ENCODE peak calls at places on chromosomes 1 and 21, in six cellular contexts. A, J, W, X, Y and E are unnamed samples.

GRCh38 chr1:164760585-164760968 is 201.6 kb downstream of the PBX1 start:
- DNase-seq in A (no peak), J (no peak), W (no peak), X (no peak), Y (no peak), E (no peak)

GRCh38 chr1:32867151-32867550 is 3.6 kb downstream of the FNDC5 start:
- DNase-seq in A (no peak), J (no peak), W (no peak), X (no peak), Y (no peak), E (no peak)

GRCh38 chr1:242754926-242755325 is 230.4 kb upstream of the PLD5 start:
- DNase-seq in A (no peak), J (no peak), W (no peak), X (no peak), Y (no peak), E (no peak)

GRCh38 chr1:181099152-181100014 is 10.9 kb downstream of the IER5 start:
- DNase-seq in A (no peak), J (no peak), W (no peak), X (peak; percentile 66), Y (no peak), E (no peak)

GRCh38 chr1:153849487-153850185 is 73.1 kb downstream of the GATAD2B start:
- DNase-seq in A (no peak), J (no peak), W (no peak), X (no peak), Y (no peak), E (no peak)

GRCh38 chr1:59243544-59243943 is 53.4 kb upstream of the FGGY start:
- DNase-seq in A (no peak), J (no peak), W (no peak), X (no peak), Y (no peak), E (no peak)

GRCh38 chr1:2300004-2300771 is 72.1 kb downstream of the SKI start:
- DNase-seq in A (no peak), J (no peak), W (no peak), X (no peak), Y (no peak), E (no peak)

GRCh38 chr1:159823401-159823800 is 3.3 kb upstream of the SLAMF8 start:
- DNase-seq in A (no peak), J (no peak), W (no peak), X (no peak), Y (no peak), E (no peak)

GRCh38 chr1:58782308-58783089 is 1.3 kb downstream of the JUN start:
- DNase-seq in A (peak; percentile 31), J (no peak), W (peak; percentile 52), X (peak; percentile 50), Y (no peak), E (no peak)

GRCh38 chr1:1923681-1924000 is 4.6 kb upstream of the TMEM52 start:
- DNase-seq in A (no peak), J (no peak), W (no peak), X (no peak), Y (no peak), E (no peak)

GRCh38 chr1:33256335-33256700 is at the start of gene ZNF362:
- DNase-seq in A (no peak), J (no peak), W (peak; percentile 70), X (peak; percentile 70), Y (peak; percentile 20), E (no peak)

GRCh38 chr1:88983791-88984552 is 8.5 kb downstream of the KYAT3 start:
- DNase-seq in A (no peak), J (no peak), W (no peak), X (peak; percentile 77), Y (no peak), E (no peak)

GRCh38 chr1:156870734-156871133 is 10.1 kb downstream of the NTRK1 start:
- DNase-seq in A (no peak), J (peak; percentile 71), W (no peak), X (peak; percentile 61), Y (peak; percentile 51), E (no peak)

GRCh38 chr1:245589827-245590421 is 435.1 kb downstream of the KIF26B start:
- DNase-seq in A (no peak), J (no peak), W (no peak), X (no peak), Y (no peak), E (no peak)

GRCh38 chr1:214213136-214213535 is 67.8 kb upstream of the SMYD2 start:
- DNase-seq in A (no peak), J (no peak), W (no peak), X (peak; percentile 5), Y (no peak), E (no peak)

GRCh38 chr1:236795757-236796719 is 946 bp downstream of the MTR start:
- DNase-seq in A (no peak), J (peak; percentile 14), W (no peak), X (peak; percentile 61), Y (no peak), E (no peak)

GRCh38 chr1:212637902-212638301 is 29.3 kb downstream of the ATF3 start:
- DNase-seq in A (no peak), J (no peak), W (no peak), X (no peak), Y (no peak), E (no peak)

GRCh38 chr1:109997204-109997866 is 12.8 kb downstream of the AHCYL1 start:
- DNase-seq in A (no peak), J (no peak), W (no peak), X (no peak), Y (no peak), E (no peak)

GRCh38 chr1:158821723-158822122 is 9.4 kb upstream of the MNDA start:
- DNase-seq in A (no peak), J (no peak), W (no peak), X (no peak), Y (no peak), E (no peak)

GRCh38 chr1:24557711-24558121 is 1.8 kb downstream of the NCMAP start:
- DNase-seq in A (no peak), J (no peak), W (no peak), X (no peak), Y (no peak), E (no peak)

DNA sequence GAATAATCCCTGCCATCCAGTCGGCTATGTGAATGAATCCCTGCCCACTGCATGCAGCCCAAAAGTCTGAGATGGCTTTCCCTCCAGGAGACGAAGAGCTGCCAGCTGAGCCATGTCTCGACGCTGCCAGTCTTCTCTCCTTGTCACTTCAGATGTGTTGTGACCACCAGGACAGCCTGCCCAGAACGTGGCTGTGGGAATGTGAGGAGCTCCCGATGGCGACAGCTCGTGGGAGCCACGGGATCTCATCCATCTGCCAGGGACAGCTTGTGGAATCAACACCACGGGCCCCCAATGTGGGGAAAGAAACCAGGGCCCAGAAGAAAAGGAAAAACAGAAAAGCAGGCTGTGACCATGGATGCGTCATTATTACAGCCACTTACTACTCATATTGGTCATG is 67.2 kb downstream of the NFASC start:
- DNase-seq in A (no peak), J (no peak), W (no peak), X (no peak), Y (no peak), E (no peak)
- H3K4me3 ChIP-seq in A (no peak overlapping the region), J (no peak overlapping the region), W (no peak overlapping the region), X (no peak overlapping the region), Y (no peak overlapping the region), E (no peak overlapping the region)

GRCh38 chr1:21539933-21540332 is 30.7 kb downstream of the ALPL start:
- DNase-seq in A (peak; percentile 59), J (no peak), W (peak; percentile 74), X (no peak), Y (no peak), E (no peak)
- TF ChIP-seq CTCF in A (no peak), J (peak; percentile 41), W (peak; percentile 47), X (peak; percentile 13), Y (peak; percentile 34), E (peak; percentile 52)

DNA sequence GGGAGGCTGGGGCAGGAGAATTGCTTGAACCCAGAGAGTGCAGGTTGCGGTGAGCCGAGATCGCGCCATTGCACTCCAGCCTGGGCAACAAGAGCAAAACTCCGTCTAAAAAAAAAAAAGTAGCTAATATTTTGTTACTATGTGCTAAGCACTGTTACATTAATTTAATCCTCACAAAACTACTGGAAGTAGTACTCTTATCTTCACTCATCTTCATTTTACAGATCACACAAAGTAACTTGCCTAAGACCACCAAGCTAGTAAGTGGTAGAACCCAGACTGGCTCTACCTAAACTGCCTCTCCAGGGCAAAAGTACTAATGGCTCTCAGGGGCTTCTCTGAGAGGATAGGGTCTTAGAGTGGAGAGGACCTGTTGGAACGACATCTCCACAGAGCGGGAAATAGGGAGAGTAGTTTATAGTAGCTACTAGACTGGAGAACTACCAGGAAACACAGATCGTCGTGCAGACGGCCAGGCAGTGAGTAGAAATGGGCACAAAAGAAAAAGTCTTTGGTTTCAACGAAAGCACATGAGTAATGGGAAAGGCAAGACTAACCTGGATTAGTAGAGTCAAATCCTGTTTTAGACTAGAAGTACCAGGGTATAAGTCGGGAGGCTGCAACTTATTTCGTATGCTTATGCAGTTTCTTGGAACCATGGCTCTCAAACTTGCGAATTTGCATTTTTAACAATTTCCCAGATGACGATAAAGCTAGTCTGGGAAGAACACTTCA is 1.4 kb downstream of the CLCC1 start:
- DNase-seq in A (no peak), J (no peak), W (no peak), X (no peak), Y (no peak), E (no peak)
- H3K4me3 ChIP-seq in A (no peak overlapping the region), J (peak overlapping the region; percentile 68), W (no peak overlapping the region), X (peak overlapping the region; percentile 75), Y (peak overlapping the region; percentile 79), E (peak overlapping the region; percentile 62)

DNA sequence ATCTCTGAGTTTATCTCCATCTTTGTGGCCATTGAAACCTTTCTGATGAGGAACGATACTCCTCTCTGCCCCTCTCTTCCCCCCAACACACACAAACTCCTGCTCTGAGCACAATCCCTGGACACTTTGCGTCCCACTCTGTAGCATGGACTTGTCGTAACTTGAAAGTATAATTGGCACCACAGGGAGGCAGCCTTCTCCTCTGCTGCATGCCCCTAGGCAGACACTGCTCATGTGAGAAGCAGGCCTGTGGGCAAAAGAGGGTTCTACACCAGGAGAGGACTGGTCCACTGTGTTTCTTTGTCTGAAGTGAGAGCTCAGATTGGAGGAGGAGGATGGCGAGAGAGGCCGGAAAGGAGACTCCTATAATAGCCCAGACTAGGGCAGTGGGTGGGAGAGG is 3.8 kb upstream of the PARS2 start:
- DNase-seq in A (no peak), J (peak; percentile 2), W (no peak), X (peak; percentile 12), Y (no peak), E (no peak)
- TF ChIP-seq CTCF in A (no peak), J (peak; percentile 21), W (no peak), X (no peak), Y (peak; percentile 22), E (peak; percentile 54)

DNA sequence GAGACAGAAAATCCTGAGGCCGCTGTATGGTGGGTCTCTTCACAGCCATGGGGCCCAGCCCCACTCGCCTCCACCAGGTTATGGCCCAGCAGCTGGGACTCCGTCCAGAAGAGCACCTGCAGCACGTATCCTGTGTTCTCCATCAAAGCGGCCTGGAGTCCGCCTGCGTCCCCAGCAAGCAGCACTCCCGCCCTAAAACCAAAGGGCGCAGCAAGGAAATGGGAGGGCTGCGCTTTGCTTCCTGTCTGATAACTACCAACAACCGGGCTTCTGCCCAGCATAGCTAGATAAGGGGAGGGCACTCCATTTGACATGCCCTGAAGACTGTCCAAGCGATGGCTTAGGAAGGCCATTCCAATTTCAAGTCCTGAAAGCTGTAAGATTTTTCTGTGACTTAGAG is 119.9 kb downstream of the KCNJ15 start:
- DNase-seq in A (no peak), J (no peak), W (no peak), X (no peak), Y (no peak), E (no peak)
- H3K4me3 ChIP-seq in A (no peak overlapping the region), J (no peak overlapping the region), W (no peak overlapping the region), X (no peak overlapping the region), Y (no peak overlapping the region), E (no peak overlapping the region)